ENCODE peak calls at places on chromosomes 3 and 15, in seven cellular contexts. G, T, B, I, L, K and J are unnamed samples.

GRCh38 chr15:74322558-74323180 is 44.8 kb downstream of the CYP11A1 start:
- DNase-seq in K (peak), B (peak), L (peak), T (peak), G (peak), I (peak), J (peak)

GRCh38 chr15:48250640-48251076 is 44.6 kb downstream of the SLC12A1 start:
- DNase-seq in I (peak), B (no peak), T (no peak), L (peak), G (peak), K (peak), J (no peak)

GRCh38 chr3:187183210-187183862 is 13.9 kb upstream of the RTP1 start:
- DNase-seq in G (peak), T (no peak), L (no peak), K (no peak), I (no peak), B (no peak), J (no peak)

GRCh38 chr3:197542741-197543454 is 12.9 kb downstream of the BDH1 start:
- DNase-seq in B (no peak), K (no peak), L (no peak), I (no peak), G (no peak), T (no peak), J (no peak)

GRCh38 chr15:90690585-90690984 is 26.6 kb upstream of the BLM start:
- DNase-seq in T (no peak), B (no peak), G (peak), K (no peak), I (peak), L (no peak), J (no peak)

GRCh38 chr3:87949189-87949878 is 109.5 kb downstream of the CGGBP1 start:
- DNase-seq in L (no peak), K (no peak), T (no peak), G (no peak), I (no peak), B (no peak), J (no peak)

GRCh38 chr15:56537881-56538280 is 72.9 kb upstream of the MNS1 start:
- DNase-seq in T (peak), G (no peak), I (no peak), K (no peak), B (peak), L (no peak), J (peak)

GRCh38 chr3:26438325-26438940 is 184.1 kb upstream of the LRRC3B start:
- DNase-seq in K (no peak), L (no peak), B (no peak), I (no peak), T (no peak), G (no peak), J (no peak)

GRCh38 chr3:56125358-56126005 is 342.8 kb downstream of the ERC2 start:
- DNase-seq in G (peak), I (peak), B (no peak), T (no peak), L (no peak), K (peak), J (no peak)

GRCh38 chr15:39454189-39454986 is 126.5 kb upstream of the THBS1 start:
- DNase-seq in I (peak), B (no peak), G (peak), K (peak), L (no peak), T (no peak), J (no peak)

GRCh38 chr15:68768321-68768720 is 52.4 kb downstream of the ANP32A start:
- DNase-seq in G (peak), I (peak), L (no peak), B (no peak), K (no peak), T (no peak), J (no peak)

GRCh38 chr3:7328339-7328738 is 467.4 kb downstream of the GRM7 start:
- DNase-seq in K (no peak), I (no peak), G (no peak), B (no peak), T (no peak), L (no peak), J (no peak)

GRCh38 chr15:57165992-57166391 is 210.3 kb upstream of the CGNL1 start:
- DNase-seq in G (no peak), I (peak), T (no peak), B (no peak), L (no peak), K (peak), J (no peak)

GRCh38 chr3:46710671-46711295 is 6.9 kb downstream of the PRSS50 start:
- DNase-seq in B (peak), L (no peak), G (no peak), K (no peak), T (no peak), I (no peak), J (no peak)

GRCh38 chr3:170808041-170808440 is 62.0 kb downstream of the RPL22L1 start:
- DNase-seq in G (no peak), L (no peak), I (no peak), K (peak), B (no peak), T (no peak), J (no peak)

GRCh38 chr15:70535955-70536338 is 227.4 kb downstream of the UACA start:
- DNase-seq in B (no peak), L (no peak), T (no peak), K (no peak), G (no peak), I (no peak), J (no peak)

GRCh38 chr3:24680214-24680967 is 185.7 kb upstream of the THRB start:
- DNase-seq in L (peak), G (peak), I (no peak), K (peak), B (peak), T (no peak), J (no peak)

GRCh38 chr3:172537521-172538158 is 14.4 kb upstream of the TNFSF10 start:
- DNase-seq in K (no peak), I (no peak), T (no peak), B (no peak), L (no peak), G (no peak), J (no peak)

GRCh38 chr3:51819709-51820406 is 40.8 kb upstream of the IQCF6 start:
- DNase-seq in K (no peak), T (no peak), G (no peak), L (peak), I (no peak), B (no peak), J (no peak)

GRCh38 chr3:140499114-140499757 is 178.6 kb upstream of the TRIM42 start:
- DNase-seq in L (no peak), K (peak), T (no peak), I (no peak), G (no peak), B (no peak), J (no peak)

GRCh38 chr15:45442497-45443135 is 64.3 kb upstream of the GATM start:
- DNase-seq in I (peak), K (peak), B (no peak), T (no peak), G (no peak), L (no peak), J (no peak)